ENCODE peak calls at places on chromosomes 12 and 14, in eight cellular contexts. One of them, this sample, is unnamed.

GRCh38 chr12:64171715-64172114 is 50.4 kb downstream of the KICS2 start:
- DNase-seq in SK-N-SH: no peak
- DNase-seq in stomach: no peak
- DNase-seq in GM23338: no peak
- DNase-seq in HepG2: peak
- DNase-seq in endothelial cell of umbilical vein: peak
- DNase-seq in transverse colon: no peak
- DNase-seq in K562: no peak
- DNase-seq in this sample: no peak

GRCh38 chr14:24123465-24124417 is 6.7 kb upstream of the FITM1 start:
- DNase-seq in K562: no peak
- DNase-seq in GM23338: no peak
- DNase-seq in HepG2: no peak
- DNase-seq in SK-N-SH: no peak
- DNase-seq in stomach: no peak
- DNase-seq in transverse colon: no peak
- DNase-seq in endothelial cell of umbilical vein: no peak
- DNase-seq in this sample: no peak

GRCh38 chr14:50846171-50846880 is 15.4 kb upstream of the NIN start:
- DNase-seq in stomach: no peak
- DNase-seq in K562: no peak
- DNase-seq in transverse colon: no peak
- DNase-seq in HepG2: no peak
- DNase-seq in SK-N-SH: no peak
- DNase-seq in GM23338: no peak
- DNase-seq in endothelial cell of umbilical vein: no peak
- DNase-seq in this sample: no peak

GRCh38 chr14:50603565-50603964 is 43.6 kb downstream of the ATL1 start:
- DNase-seq in SK-N-SH: no peak
- DNase-seq in HepG2: no peak
- DNase-seq in stomach: no peak
- DNase-seq in endothelial cell of umbilical vein: no peak
- DNase-seq in GM23338: no peak
- DNase-seq in transverse colon: no peak
- DNase-seq in K562: no peak
- DNase-seq in this sample: no peak

GRCh38 chr12:59548930-59549329 is 46.9 kb upstream of the SLC16A7 start:
- DNase-seq in stomach: peak
- DNase-seq in transverse colon: no peak
- DNase-seq in SK-N-SH: no peak
- DNase-seq in K562: no peak
- DNase-seq in endothelial cell of umbilical vein: no peak
- DNase-seq in HepG2: no peak
- DNase-seq in GM23338: peak
- DNase-seq in this sample: no peak

GRCh38 chr12:100489326-100489725 is 15.7 kb downstream of the NR1H4 start:
- DNase-seq in endothelial cell of umbilical vein: no peak
- DNase-seq in HepG2: no peak
- DNase-seq in stomach: no peak
- DNase-seq in GM23338: no peak
- DNase-seq in K562: no peak
- DNase-seq in SK-N-SH: no peak
- DNase-seq in transverse colon: no peak
- DNase-seq in this sample: no peak

GRCh38 chr12:52814710-52815155 is 817 bp upstream of the KRT4 start:
- DNase-seq in SK-N-SH: no peak
- DNase-seq in GM23338: no peak
- DNase-seq in HepG2: no peak
- DNase-seq in stomach: no peak
- DNase-seq in K562: no peak
- DNase-seq in transverse colon: no peak
- DNase-seq in endothelial cell of umbilical vein: no peak
- DNase-seq in this sample: no peak

GRCh38 chr14:98161366-98161765 is 1110.6 kb downstream of the BCL11B start:
- DNase-seq in transverse colon: no peak
- DNase-seq in HepG2: no peak
- DNase-seq in stomach: no peak
- DNase-seq in endothelial cell of umbilical vein: no peak
- DNase-seq in GM23338: no peak
- DNase-seq in SK-N-SH: no peak
- DNase-seq in K562: no peak
- DNase-seq in this sample: peak

GRCh38 chr14:99327458-99328250 is 55.7 kb upstream of the BCL11B start:
- DNase-seq in SK-N-SH: peak
- DNase-seq in stomach: no peak
- DNase-seq in K562: no peak
- DNase-seq in HepG2: no peak
- DNase-seq in GM23338: peak
- DNase-seq in endothelial cell of umbilical vein: no peak
- DNase-seq in transverse colon: no peak
- DNase-seq in this sample: no peak

GRCh38 chr14:100155049-100155621 is 4.3 kb downstream of the DEGS2 start:
- DNase-seq in endothelial cell of umbilical vein: peak
- DNase-seq in transverse colon: peak
- DNase-seq in stomach: no peak
- DNase-seq in HepG2: peak
- DNase-seq in K562: peak
- DNase-seq in SK-N-SH: peak
- DNase-seq in GM23338: peak
- DNase-seq in this sample: peak

GRCh38 chr14:103279129-103280025 is 54.7 kb upstream of the EIF5 start:
- DNase-seq in GM23338: peak
- DNase-seq in stomach: no peak
- DNase-seq in K562: no peak
- DNase-seq in transverse colon: no peak
- DNase-seq in endothelial cell of umbilical vein: no peak
- DNase-seq in SK-N-SH: peak
- DNase-seq in HepG2: no peak
- DNase-seq in this sample: no peak

GRCh38 chr12:88052686-88053085 is 23.5 kb upstream of the C12orf50 start:
- DNase-seq in HepG2: peak
- DNase-seq in stomach: no peak
- DNase-seq in GM23338: peak
- DNase-seq in transverse colon: peak
- DNase-seq in K562: peak
- DNase-seq in endothelial cell of umbilical vein: peak
- DNase-seq in SK-N-SH: peak
- DNase-seq in this sample: no peak

GRCh38 chr14:22375321-22375930 is 213.6 kb downstream of the DAD1 start:
- DNase-seq in GM23338: peak
- DNase-seq in stomach: no peak
- DNase-seq in endothelial cell of umbilical vein: peak
- DNase-seq in HepG2: peak
- DNase-seq in K562: peak
- DNase-seq in transverse colon: no peak
- DNase-seq in SK-N-SH: peak
- DNase-seq in this sample: no peak

GRCh38 chr14:75274899-75275569 is 3.6 kb upstream of the FOS start:
- DNase-seq in GM23338: no peak
- DNase-seq in endothelial cell of umbilical vein: no peak
- DNase-seq in K562: no peak
- DNase-seq in SK-N-SH: no peak
- DNase-seq in stomach: no peak
- DNase-seq in transverse colon: peak
- DNase-seq in HepG2: no peak
- DNase-seq in this sample: no peak

GRCh38 chr12:123942911-123943648 is 29.6 kb downstream of the CCDC92 start:
- DNase-seq in stomach: no peak
- DNase-seq in GM23338: no peak
- DNase-seq in K562: no peak
- DNase-seq in transverse colon: no peak
- DNase-seq in SK-N-SH: no peak
- DNase-seq in endothelial cell of umbilical vein: no peak
- DNase-seq in HepG2: no peak
- DNase-seq in this sample: no peak

GRCh38 chr14:23483216-23483854 is 13.8 kb downstream of the NGDN start:
- DNase-seq in stomach: no peak
- DNase-seq in K562: peak
- DNase-seq in GM23338: peak
- DNase-seq in endothelial cell of umbilical vein: no peak
- DNase-seq in SK-N-SH: peak
- DNase-seq in transverse colon: no peak
- DNase-seq in HepG2: peak
- DNase-seq in this sample: no peak

GRCh38 chr14:94000267-94000666 is 3.2 kb downstream of the CCDC197 start:
- DNase-seq in K562: no peak
- DNase-seq in GM23338: no peak
- DNase-seq in stomach: no peak
- DNase-seq in transverse colon: no peak
- DNase-seq in HepG2: no peak
- DNase-seq in endothelial cell of umbilical vein: no peak
- DNase-seq in SK-N-SH: no peak
- DNase-seq in this sample: no peak

GRCh38 chr14:93999573-93999972 is 2.5 kb downstream of the CCDC197 start:
- DNase-seq in endothelial cell of umbilical vein: no peak
- DNase-seq in HepG2: no peak
- DNase-seq in transverse colon: no peak
- DNase-seq in SK-N-SH: no peak
- DNase-seq in stomach: no peak
- DNase-seq in K562: no peak
- DNase-seq in GM23338: peak
- DNase-seq in this sample: no peak

GRCh38 chr14:93998871-93999403 is 1.8 kb downstream of the CCDC197 start:
- DNase-seq in K562: no peak
- DNase-seq in HepG2: no peak
- DNase-seq in SK-N-SH: no peak
- DNase-seq in endothelial cell of umbilical vein: no peak
- DNase-seq in transverse colon: no peak
- DNase-seq in GM23338: no peak
- DNase-seq in stomach: no peak
- DNase-seq in this sample: no peak

GRCh38 chr14:94001501-94002396 is 4.6 kb downstream of the CCDC197 start:
- DNase-seq in K562: peak
- DNase-seq in GM23338: peak
- DNase-seq in SK-N-SH: peak
- DNase-seq in endothelial cell of umbilical vein: peak
- DNase-seq in transverse colon: peak
- DNase-seq in HepG2: peak
- DNase-seq in stomach: peak
- DNase-seq in this sample: peak

DNA sequence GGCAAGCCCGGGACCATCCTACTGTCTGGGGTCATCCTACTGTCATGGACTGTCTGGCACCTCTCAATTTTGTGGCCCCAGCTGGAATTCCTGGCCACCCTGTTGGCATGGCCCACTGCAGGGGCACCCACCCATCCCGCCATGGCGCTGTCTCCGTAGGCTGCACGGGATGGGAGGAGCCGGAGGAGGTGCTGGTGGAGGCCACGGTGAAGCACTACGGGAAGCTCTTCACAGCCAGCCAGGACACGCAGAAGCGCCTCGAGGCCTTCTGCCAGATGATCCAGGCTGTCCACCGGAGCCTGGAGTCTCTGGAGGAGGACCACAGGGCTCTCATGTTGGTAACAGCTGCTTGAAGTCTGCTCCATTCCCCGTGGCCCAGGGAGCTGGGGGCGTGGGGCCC is 3.9 kb downstream of the CCDC197 start:
- DNase-seq in GM23338: no peak
- DNase-seq in transverse colon: no peak
- DNase-seq in HepG2: no peak
- DNase-seq in stomach: no peak
- DNase-seq in K562: no peak
- DNase-seq in SK-N-SH: no peak
- DNase-seq in endothelial cell of umbilical vein: no peak
- DNase-seq in this sample: no peak
- TF ChIP-seq POLR2AphosphoS5 in GM23338: no peak
- TF ChIP-seq POLR2AphosphoS5 in transverse colon: no peak
- TF ChIP-seq POLR2AphosphoS5 in HepG2: no peak
- TF ChIP-seq POLR2AphosphoS5 in stomach: no peak
- TF ChIP-seq POLR2AphosphoS5 in K562: no peak
- TF ChIP-seq POLR2AphosphoS5 in SK-N-SH: no peak
- TF ChIP-seq POLR2AphosphoS5 in endothelial cell of umbilical vein: no peak
- TF ChIP-seq POLR2AphosphoS5 in this sample: no peak

DNA sequence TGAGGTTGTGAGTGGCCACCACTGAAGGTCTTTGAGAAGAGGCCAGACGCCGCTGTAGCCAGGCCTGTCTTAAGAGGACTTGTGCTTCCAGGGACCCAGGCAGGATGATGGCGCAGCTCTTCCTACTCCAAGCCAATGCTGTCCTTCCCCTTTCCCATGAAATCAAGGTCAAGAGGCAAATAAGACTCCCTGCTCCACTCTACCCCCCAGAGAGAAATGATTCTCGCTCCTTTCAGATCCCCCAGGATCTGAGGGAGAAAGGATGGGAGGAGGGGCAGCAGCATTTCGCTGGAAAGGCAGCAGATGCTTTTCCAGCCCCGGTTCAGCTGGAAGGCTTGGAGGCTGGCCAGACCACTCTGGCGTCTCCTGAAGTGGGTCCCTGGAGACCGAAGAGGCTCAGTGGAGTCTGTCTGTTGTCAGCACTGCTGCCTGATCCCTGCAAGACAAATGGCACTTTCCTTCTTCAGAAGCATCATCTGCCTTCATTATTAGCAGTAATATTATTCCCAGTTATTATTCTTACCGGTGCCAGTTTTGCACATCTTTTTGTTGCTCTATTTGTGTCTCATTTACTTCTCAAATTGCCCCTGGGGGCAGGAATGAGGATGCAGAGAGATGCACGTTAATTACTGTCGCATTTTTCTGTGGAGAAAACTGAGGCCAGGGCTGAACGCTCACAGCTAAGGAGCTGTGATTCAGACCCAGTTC is 51.4 kb downstream of the C14orf132 start:
- DNase-seq in SK-N-SH: peak
- DNase-seq in endothelial cell of umbilical vein: no peak
- DNase-seq in GM23338: no peak
- DNase-seq in K562: no peak
- DNase-seq in stomach: no peak
- DNase-seq in HepG2: no peak
- DNase-seq in transverse colon: peak
- DNase-seq in this sample: no peak
- H3K27ac ChIP-seq in SK-N-SH: peak
- H3K27ac ChIP-seq in endothelial cell of umbilical vein: no peak
- H3K27ac ChIP-seq in GM23338: no peak
- H3K27ac ChIP-seq in K562: no peak
- H3K27ac ChIP-seq in stomach: no peak
- H3K27ac ChIP-seq in HepG2: no peak
- H3K27ac ChIP-seq in transverse colon: peak
- H3K27ac ChIP-seq in this sample: no peak

GRCh38 chr12:129994634-129995033 is 90.8 kb upstream of the TMEM132D start:
- DNase-seq in K562: no peak
- DNase-seq in endothelial cell of umbilical vein: no peak
- DNase-seq in GM23338: no peak
- DNase-seq in HepG2: no peak
- DNase-seq in stomach: no peak
- DNase-seq in SK-N-SH: no peak
- DNase-seq in transverse colon: no peak
- DNase-seq in this sample: no peak
- TF ChIP-seq POLR2AphosphoS5 in K562: no peak
- TF ChIP-seq POLR2AphosphoS5 in endothelial cell of umbilical vein: no peak
- TF ChIP-seq POLR2AphosphoS5 in GM23338: no peak
- TF ChIP-seq POLR2AphosphoS5 in HepG2: no peak
- TF ChIP-seq POLR2AphosphoS5 in stomach: no peak
- TF ChIP-seq POLR2AphosphoS5 in SK-N-SH: no peak
- TF ChIP-seq POLR2AphosphoS5 in transverse colon: no peak
- TF ChIP-seq POLR2AphosphoS5 in this sample: no peak

DNA sequence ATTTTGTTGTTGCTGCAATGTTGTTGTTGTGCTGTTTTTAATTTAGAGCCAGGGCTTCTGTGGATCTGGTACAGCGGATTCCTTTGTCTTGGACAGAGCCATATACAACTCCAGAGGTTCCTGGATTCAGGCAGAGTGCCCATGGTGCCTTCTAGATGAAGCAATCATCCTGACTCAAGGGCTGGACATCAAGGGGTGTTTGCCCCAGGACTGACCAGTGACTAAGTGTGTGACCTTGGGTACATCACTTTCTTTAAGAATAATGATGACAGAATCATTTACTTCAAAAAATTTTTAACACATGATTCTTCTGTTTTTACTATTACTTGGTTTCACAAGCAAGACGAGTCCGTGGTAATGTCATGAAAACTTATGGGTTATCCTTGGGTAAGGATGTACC is 397.3 kb downstream of the ZFP36L1 start:
- DNase-seq in K562: no peak
- DNase-seq in GM23338: no peak
- DNase-seq in stomach: no peak
- DNase-seq in SK-N-SH: no peak
- DNase-seq in HepG2: no peak
- DNase-seq in transverse colon: no peak
- DNase-seq in endothelial cell of umbilical vein: no peak
- DNase-seq in this sample: no peak
- H3K27ac ChIP-seq in K562: no peak
- H3K27ac ChIP-seq in GM23338: no peak
- H3K27ac ChIP-seq in stomach: no peak
- H3K27ac ChIP-seq in SK-N-SH: no peak
- H3K27ac ChIP-seq in HepG2: no peak
- H3K27ac ChIP-seq in transverse colon: peak
- H3K27ac ChIP-seq in endothelial cell of umbilical vein: no peak
- H3K27ac ChIP-seq in this sample: no peak